ENCODE peak calls at places on chromosomes 12 and 14, in seven cellular contexts. R is K562, B is HCT116, Y is SK-N-SH, U is HepG2, J is H1, T is GM12878. W is an unnamed sample.

GRCh38 chr12:23707270-23707669 is 242.2 kb downstream of the SOX5 start:
- DNase-seq in Y (no peak), B (no peak), T (no peak), R (no peak), U (no peak), J (no peak), W (no peak)

GRCh38 chr12:80271770-80272169 is 172.3 kb upstream of the PTPRQ start:
- DNase-seq in J (no peak), U (no peak), T (no peak), R (no peak), B (no peak), Y (no peak), W (no peak)

GRCh38 chr12:78457951-78458350 is 406.6 kb upstream of the SYT1 start:
- DNase-seq in R (no peak), Y (no peak), B (no peak), J (no peak), T (peak; percentile 32), U (no peak), W (no peak)

GRCh38 chr14:71800878-71801277 is 131.4 kb upstream of the RGS6 start:
- DNase-seq in B (no peak), J (no peak), Y (no peak), T (no peak), R (no peak), U (no peak), W (no peak)

GRCh38 chr14:22908601-22909000 is 10.3 kb downstream of the RBM23 start:
- DNase-seq in B (no peak), T (no peak), J (no peak), Y (no peak), U (no peak), R (no peak), W (no peak)

GRCh38 chr12:15001733-15002471 is 29.1 kb downstream of the PDE6H start:
- DNase-seq in T (no peak), B (no peak), U (peak; percentile 6), R (no peak), Y (no peak), J (peak; percentile 33), W (peak; percentile 42)

GRCh38 chr12:27207626-27208413 is 36.3 kb upstream of the STK38L start:
- DNase-seq in U (no peak), J (no peak), Y (no peak), B (no peak), R (no peak), T (peak; percentile 93), W (no peak)

GRCh38 chr14:76376409-76376877 is 506 bp downstream of the ESRRB start:
- DNase-seq in Y (no peak), U (no peak), T (no peak), J (no peak), B (no peak), R (no peak), W (no peak)

GRCh38 chr14:99677231-99677891 is 6.7 kb upstream of the CYP46A1 start:
- DNase-seq in U (no peak), T (no peak), R (no peak), J (no peak), Y (no peak), B (no peak), W (no peak)

GRCh38 chr12:89949457-89950195 is 241.0 kb upstream of the ATP2B1 start:
- DNase-seq in U (peak; percentile 9), R (peak; percentile 6), T (peak; percentile 83), Y (no peak), J (no peak), B (no peak), W (no peak)

GRCh38 chr12:117882603-117883184 is 86.1 kb downstream of the KSR2 start:
- DNase-seq in R (no peak), T (no peak), Y (no peak), J (no peak), B (no peak), U (no peak), W (no peak)

GRCh38 chr12:117884161-117884560 is 84.6 kb downstream of the KSR2 start:
- DNase-seq in T (no peak), Y (no peak), U (no peak), R (no peak), J (no peak), B (no peak), W (no peak)

GRCh38 chr12:117881517-117881916 is 87.3 kb downstream of the KSR2 start:
- DNase-seq in Y (no peak), B (no peak), T (no peak), U (no peak), J (no peak), R (no peak), W (no peak)

GRCh38 chr12:117885211-117885610 is 83.6 kb downstream of the KSR2 start:
- DNase-seq in Y (no peak), B (no peak), T (no peak), J (no peak), R (no peak), U (no peak), W (no peak)

DNA sequence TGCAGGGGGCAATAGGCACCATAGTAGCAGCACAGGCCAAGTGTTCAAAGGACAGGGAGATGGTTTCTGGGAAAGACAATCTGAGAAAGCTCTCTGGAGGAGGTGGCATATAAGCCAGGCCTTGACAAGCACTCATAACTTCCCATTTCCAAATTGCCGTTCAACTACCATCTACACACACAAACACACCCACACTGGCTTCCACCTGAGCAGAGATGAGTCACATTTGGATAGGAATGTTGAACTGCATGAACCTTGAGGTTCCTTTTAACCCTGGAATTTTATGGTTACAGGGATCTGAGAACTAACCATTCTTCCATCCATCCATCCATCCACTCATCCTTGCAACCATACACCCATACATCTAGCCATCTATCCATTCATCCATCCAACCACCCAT is 86.6 kb downstream of the KSR2 start:
- DNase-seq in J (no peak), R (no peak), U (no peak), Y (no peak), B (no peak), T (no peak), W (no peak)
- TF ChIP-seq JUND in J (no peak), R (no peak), U (no peak), Y (no peak), B (peak; percentile 36), T (no peak), W (no peak)

GRCh38 chr12:50283924-50284236 is 560 bp upstream of the LIMA1 start:
- DNase-seq in Y (no peak), U (no peak), T (peak; percentile 4), R (no peak), B (no peak), J (no peak), W (peak; percentile 43)

GRCh38 chr12:50285253-50285652 is 1.9 kb upstream of the LIMA1 start:
- DNase-seq in Y (no peak), B (no peak), R (no peak), U (no peak), T (no peak), J (no peak), W (no peak)

GRCh38 chr12:50287271-50287670 is 4.0 kb upstream of the LIMA1 start:
- DNase-seq in J (no peak), B (no peak), R (no peak), T (no peak), Y (no peak), U (no peak), W (no peak)

GRCh38 chr12:50283230-50283923 is at the start of gene LIMA1:
- DNase-seq in B (peak; percentile 78), T (peak; percentile 37), R (peak; percentile 96), J (peak; percentile 73), Y (peak; percentile 97), U (peak; percentile 76), W (peak; percentile 95)

DNA sequence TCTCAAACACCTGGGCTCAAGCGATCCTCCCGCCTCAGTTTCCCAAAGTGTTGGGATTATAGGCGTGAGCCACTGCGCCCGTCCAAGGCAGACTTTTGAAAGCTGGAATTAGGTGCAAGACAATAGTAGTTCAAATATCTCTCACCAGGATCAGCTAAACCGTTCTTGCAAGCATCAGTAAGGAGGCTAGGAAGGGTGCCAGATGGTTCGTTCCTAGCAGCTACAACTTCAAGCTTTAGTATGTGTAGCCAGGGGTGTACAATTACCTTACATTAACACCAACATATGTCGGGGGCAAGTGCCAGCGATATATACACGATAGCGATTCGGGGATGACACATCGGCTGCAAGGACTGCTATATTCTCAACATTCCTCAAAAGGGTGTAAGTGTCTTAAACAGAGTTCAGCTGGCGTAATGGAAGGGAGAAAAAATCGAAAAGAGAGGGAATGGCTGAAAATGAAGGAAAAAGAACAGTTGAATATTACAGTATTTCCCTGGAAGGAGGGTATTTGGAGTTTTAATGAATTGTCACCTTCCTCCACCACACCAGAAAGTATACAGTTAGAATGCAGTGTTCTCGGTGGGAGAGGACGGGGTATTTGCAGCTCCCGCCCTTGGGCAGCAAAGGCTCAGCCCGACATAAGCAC is 615 bp downstream of the LIMA1 start:
- DNase-seq in Y (no peak), B (no peak), J (no peak), T (no peak), U (no peak), R (peak; percentile 35), W (peak; percentile 28)
- TF ChIP-seq JUND in Y (no peak), B (no peak), J (no peak), T (no peak), U (no peak), R (peak; percentile 13), W (no peak)

GRCh38 chr12:42643881-42644579 is 54.5 kb upstream of the PRICKLE1 start:
- DNase-seq in J (no peak), B (no peak), U (no peak), T (no peak), R (no peak), Y (peak; percentile 35), W (no peak)

GRCh38 chr12:42638011-42638410 is 48.5 kb upstream of the PRICKLE1 start:
- DNase-seq in B (no peak), R (no peak), Y (no peak), T (no peak), J (no peak), U (no peak), W (no peak)

GRCh38 chr12:42636993-42637392 is 47.4 kb upstream of the PRICKLE1 start:
- DNase-seq in T (no peak), R (no peak), U (no peak), Y (no peak), B (no peak), J (no peak), W (no peak)

GRCh38 chr12:42638697-42639096 is 49.2 kb upstream of the PRICKLE1 start:
- DNase-seq in T (no peak), Y (no peak), B (no peak), R (no peak), U (no peak), J (no peak), W (no peak)

DNA sequence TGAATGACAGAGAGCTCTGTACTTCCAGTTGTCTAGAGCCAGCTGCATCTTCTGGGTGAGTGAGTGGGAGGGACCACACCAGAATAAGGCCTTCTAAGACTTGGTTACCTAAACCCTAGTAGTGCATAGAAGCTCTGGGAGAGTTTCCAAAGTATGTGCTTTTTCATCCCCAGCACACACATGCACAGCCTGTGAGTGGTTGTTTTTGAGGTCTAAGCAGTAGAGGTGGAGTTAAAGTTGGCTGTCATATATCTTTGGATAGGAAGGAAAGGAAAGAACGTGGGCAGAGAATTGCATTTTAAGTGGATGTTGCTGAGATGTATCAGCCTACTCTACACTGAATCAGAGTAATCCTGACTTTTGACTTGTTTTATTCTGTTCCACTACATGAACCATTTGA is 51.7 kb upstream of the PRICKLE1 start:
- DNase-seq in B (no peak), Y (no peak), R (no peak), U (no peak), J (no peak), T (no peak), W (no peak)
- TF ChIP-seq JUND in B (no peak), Y (no peak), R (no peak), U (no peak), J (no peak), T (no peak), W (no peak)

DNA sequence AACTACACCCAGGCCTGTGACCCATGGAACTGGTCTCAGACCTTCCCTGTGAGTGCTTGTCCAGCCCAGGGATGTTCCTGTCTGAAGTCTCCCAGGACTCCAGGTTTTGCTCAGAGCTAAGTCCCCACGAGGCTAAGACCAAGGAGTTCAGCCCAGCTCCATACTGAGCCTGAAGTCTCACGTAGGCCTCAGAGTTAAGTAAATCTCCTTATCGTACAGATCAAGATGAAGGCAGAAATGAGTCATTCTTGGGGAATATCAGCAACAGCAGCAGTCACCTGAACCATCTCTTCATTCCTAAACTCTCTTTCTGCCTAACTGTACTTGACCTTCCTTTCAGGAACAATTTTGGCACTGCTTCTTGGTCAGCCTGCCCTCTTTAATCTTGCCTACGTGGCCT is 139.9 kb downstream of the ANO6 start:
- DNase-seq in B (no peak), T (no peak), J (no peak), Y (no peak), R (peak; percentile 45), U (no peak), W (no peak)
- TF ChIP-seq JUND in B (no peak), T (no peak), J (no peak), Y (peak; percentile 50), R (peak; percentile 96), U (no peak), W (no peak)

W was measured in T47D.